ENCODE peak calls at places on chromosomes 16 and 17, in five cellular contexts. V is Calu3; S is heart left ventricle; O is aorta; M is CD4-positive, alpha-beta memory T cell. Z is an unnamed sample.
A peak's percentile ranks its signal among the peaks of the same experiment; 100 is the strongest.

GRCh38 chr16:23453338-23454052 is 506 bp upstream of the COG7 start:
- DNase-seq in V (no peak), M (no peak), S (no peak), O (no peak), Z (no peak)

GRCh38 chr17:7932949-7933348 is 943 bp downstream of the CNTROB start:
- DNase-seq in O (no peak), V (peak; percentile 22), M (peak; percentile 11), S (no peak), Z (peak; percentile 52)

GRCh38 chr16:49337814-49338350 is 35.7 kb upstream of the C16orf78 start:
- DNase-seq in M (no peak), V (no peak), S (no peak), O (no peak), Z (no peak)

GRCh38 chr16:87295259-87295658 is 21.9 kb downstream of the C16orf95 start:
- DNase-seq in S (no peak), M (no peak), V (no peak), O (no peak), Z (no peak)

GRCh38 chr17:31241116-31241515 is 55.9 kb downstream of the OMG start:
- DNase-seq in V (no peak), S (no peak), O (no peak), M (no peak), Z (no peak)

GRCh38 chr17:45276031-45276430 is 14.1 kb upstream of the SPATA32 start:
- DNase-seq in V (no peak), O (no peak), M (no peak), S (no peak), Z (no peak)

GRCh38 chr17:56262854-56263253 is 109.6 kb downstream of the ANKFN1 start:
- DNase-seq in M (no peak), S (no peak), O (no peak), V (peak; percentile 46), Z (no peak)

GRCh38 chr17:57283203-57283971 is 27.1 kb downstream of the MSI2 start:
- DNase-seq in M (no peak), O (no peak), V (no peak), S (no peak), Z (no peak)

GRCh38 chr16:1306344-1306743 is 3.1 kb upstream of the UBE2I start:
- DNase-seq in V (no peak), M (no peak), O (no peak), S (no peak), Z (no peak)

GRCh38 chr17:68238488-68238887 is 9.4 kb upstream of the AMZ2 start:
- DNase-seq in O (no peak), V (no peak), S (no peak), M (peak; percentile 53), Z (no peak)

GRCh38 chr17:59332890-59333377 is 1.5 kb downstream of the YPEL2 start:
- DNase-seq in S (no peak), V (no peak), M (no peak), O (no peak), Z (peak; percentile 41)

GRCh38 chr17:6712058-6712853 is 913 bp downstream of the SLC13A5 start:
- DNase-seq in M (no peak), V (peak; percentile 41), S (no peak), O (no peak), Z (no peak)

GRCh38 chr16:11101695-11102522 is 154.1 kb downstream of the SOCS1 start:
- DNase-seq in S (no peak), V (no peak), M (no peak), O (no peak), Z (peak; percentile 91)

GRCh38 chr17:79657861-79658810 is 47.3 kb upstream of the RBFOX3 start:
- DNase-seq in V (no peak), M (no peak), S (no peak), O (no peak), Z (no peak)

GRCh38 chr17:62675701-62676100 is 48.2 kb downstream of the MRC2 start:
- DNase-seq in O (peak; percentile 74), V (no peak), M (no peak), S (no peak), Z (no peak)

GRCh38 chr16:11581677-11582076 is 5.0 kb downstream of the LITAF start:
- DNase-seq in M (no peak), V (no peak), O (no peak), S (no peak), Z (no peak)

GRCh38 chr17:9146064-9146463 is 124.8 kb downstream of the NTN1 start:
- DNase-seq in O (no peak), M (no peak), V (no peak), S (no peak), Z (no peak)

GRCh38 chr17:59331929-59332889 is 754 bp downstream of the YPEL2 start:
- DNase-seq in O (peak; percentile 90), M (peak; percentile 21), S (peak; percentile 70), V (peak; percentile 18), Z (no peak)

GRCh38 chr16:13453325-13453724 is 466.6 kb upstream of the ERCC4 start:
- DNase-seq in O (no peak), S (no peak), V (no peak), M (no peak), Z (no peak)

GRCh38 chr17:29180051-29180787 is at the start of gene MYO18A:
- DNase-seq in M (peak; percentile 81), V (peak; percentile 89), S (peak; percentile 84), O (peak; percentile 93), Z (peak; percentile 74)

GRCh38 chr16:55089600-55089999 is 158.9 kb downstream of the IRX5 start:
- DNase-seq in S (no peak), O (no peak), M (no peak), V (no peak), Z (no peak)

GRCh38 chr17:19012171-19013080 is 7.9 kb upstream of the FAM83G start:
- DNase-seq in M (no peak), V (no peak), S (no peak), O (peak; percentile 57), Z (no peak)